ENCODE peak calls at places on chromosomes 5 and 9, in five cellular contexts. W is HCT116, B is GM23248, D is PC-3, Z is neural progenitor cell. U is an unnamed sample.

GRCh38 chr5:67120032-67120431 is 76.6 kb downstream of the CD180 start:
- DNase-seq in W (no peak), D (no peak), Z (no peak), B (no peak), U (no peak)

GRCh38 chr9:123541441-123541840 is 185.4 kb downstream of the CRB2 start:
- DNase-seq in D (no peak), W (no peak), Z (no peak), B (peak), U (no peak)

GRCh38 chr9:12680341-12680740 is 12.8 kb upstream of the TYRP1 start:
- DNase-seq in W (no peak), B (peak), Z (no peak), D (peak), U (no peak)

GRCh38 chr9:37422289-37423104 is at the start of gene GRHPR:
- DNase-seq in Z (peak), B (peak), D (peak), W (peak), U (peak)

GRCh38 chr5:68171101-68171558 is 44.4 kb upstream of the PIK3R1 start:
- DNase-seq in B (peak), Z (peak), D (no peak), W (no peak), U (peak)

GRCh38 chr5:74889523-74890105 is 23.4 kb upstream of the FAM169A start:
- DNase-seq in Z (no peak), W (no peak), B (no peak), D (no peak), U (no peak)

GRCh38 chr5:66129184-66129583 is 14.9 kb upstream of the SREK1 start:
- DNase-seq in D (no peak), Z (no peak), W (no peak), B (no peak), U (no peak)

GRCh38 chr9:135563039-135563476 is 1.5 kb downstream of the PAEP start:
- DNase-seq in W (no peak), Z (no peak), D (no peak), B (no peak), U (no peak)

GRCh38 chr9:36137392-36138004 is 965 bp downstream of the GLIPR2 start:
- DNase-seq in B (peak), Z (peak), W (no peak), D (peak), U (no peak)

GRCh38 chr9:124657526-124657925 is 113.6 kb downstream of the NR6A1 start:
- DNase-seq in Z (no peak), B (no peak), D (no peak), W (no peak), U (no peak)

GRCh38 chr5:65481171-65481575 is 547 bp downstream of the ADAMTS6 start:
- DNase-seq in D (no peak), Z (peak), W (no peak), B (peak), U (peak)

GRCh38 chr9:5897851-5898250 is 7.2 kb downstream of the MLANA start:
- DNase-seq in B (no peak), D (no peak), W (no peak), Z (no peak), U (no peak)

GRCh38 chr9:135134253-135135028 is 47.0 kb downstream of the OLFM1 start:
- DNase-seq in W (no peak), Z (no peak), D (no peak), B (no peak), U (no peak)

GRCh38 chr5:39331993-39332392 is 32.3 kb downstream of the C9 start:
- DNase-seq in B (peak), W (no peak), D (no peak), Z (no peak), U (no peak)

GRCh38 chr5:14028188-14028587 is 83.7 kb upstream of the DNAH5 start:
- DNase-seq in W (no peak), Z (no peak), D (no peak), B (no peak), U (no peak)

GRCh38 chr9:121902483-121903135 is 190.5 kb downstream of the TTLL11 start:
- DNase-seq in B (peak), Z (no peak), W (no peak), D (no peak), U (no peak)

GRCh38 chr9:81363916-81364480 is 325.3 kb downstream of the TLE1 start:
- DNase-seq in D (no peak), Z (no peak), B (no peak), W (no peak), U (no peak)

GRCh38 chr9:90900130-90900529 is 98.5 kb downstream of the SYK start:
- DNase-seq in Z (peak), B (peak), D (no peak), W (no peak), U (no peak)

GRCh38 chr5:154764967-154765366 is 9.8 kb downstream of the LARP1 start:
- DNase-seq in D (no peak), B (no peak), Z (no peak), W (no peak), U (no peak)

GRCh38 chr5:79932510-79933504 is 58.3 kb downstream of the MTX3 start:
- DNase-seq in Z (no peak), W (no peak), B (peak), D (no peak), U (no peak)

GRCh38 chr9:125747765-125748510 is 765 bp downstream of the PBX3 start:
- DNase-seq in W (no peak), D (peak), Z (peak), B (peak), U (peak)

GRCh38 chr5:145056805-145057204 is 778.3 kb downstream of the PRELID2 start:
- DNase-seq in W (no peak), D (peak), B (peak), Z (no peak), U (no peak)
- H3K4me2 ChIP-seq in W (no peak), D (no peak), B (no peak), Z (no peak), U (no peak)

DNA sequence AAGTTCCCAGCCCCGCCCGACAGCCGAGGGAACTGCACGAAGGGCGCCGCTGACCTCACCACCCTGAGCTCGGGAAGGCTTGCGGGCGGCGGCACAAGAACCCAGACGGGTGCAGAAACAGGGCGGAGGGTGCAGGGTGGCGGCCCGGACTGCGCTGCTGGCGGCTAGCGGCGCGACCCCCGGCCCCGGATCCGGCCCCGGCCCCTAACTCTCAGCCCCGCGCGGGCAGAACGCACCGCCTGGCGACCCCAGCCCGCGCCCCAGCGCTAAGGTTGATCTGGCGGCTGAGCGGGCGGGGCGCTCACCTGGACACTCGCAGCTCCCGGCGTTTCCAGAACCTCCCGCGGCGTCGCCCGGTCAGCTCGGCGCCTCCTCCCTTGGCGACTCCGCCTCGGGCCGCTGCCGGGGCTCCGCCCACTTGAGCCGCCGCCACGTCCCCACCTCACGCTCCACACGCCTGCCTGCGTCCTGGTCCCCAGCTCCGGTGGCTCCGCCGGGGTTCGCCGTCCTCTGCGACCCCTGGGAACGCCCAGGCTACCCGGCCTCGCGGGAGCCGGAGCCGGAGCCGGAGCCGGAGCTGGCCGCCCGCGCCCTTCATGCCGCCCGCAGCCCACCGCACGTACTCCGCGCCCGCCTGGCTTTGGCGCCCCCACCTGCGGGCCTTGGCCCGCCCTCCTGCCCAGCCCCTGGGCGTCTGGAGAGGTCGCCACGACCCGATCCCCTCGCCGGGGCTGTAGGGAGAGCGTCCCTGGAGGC is at the start of gene P4HA2:
- DNase-seq in B (peak), D (peak), W (peak), Z (peak), U (peak)
- TF ChIP-seq EZH2phosphoT487 in B (no peak), D (no peak), W (no peak), Z (no peak), U (no peak)

GRCh38 chr5:173532689-173533250 is 83.7 kb downstream of the BOD1 start:
- DNase-seq in W (no peak), Z (no peak), B (no peak), D (no peak), U (no peak)

GRCh38 chr5:173531863-173532262 is 84.6 kb downstream of the BOD1 start:
- DNase-seq in W (no peak), Z (no peak), B (no peak), D (no peak), U (no peak)

GRCh38 chr5:173527671-173528070 is 88.8 kb downstream of the BOD1 start:
- DNase-seq in D (no peak), Z (no peak), W (no peak), B (no peak), U (no peak)

GRCh38 chr5:173530547-173530946 is 85.9 kb downstream of the BOD1 start:
- DNase-seq in Z (peak), D (peak), B (no peak), W (peak), U (no peak)

GRCh38 chr5:173529861-173530260 is 86.6 kb downstream of the BOD1 start:
- DNase-seq in D (no peak), B (no peak), Z (no peak), W (no peak), U (no peak)
- TF ChIP-seq EZH2 in D (no peak), B (no peak), Z (no peak), W (no peak), U (no peak)

GRCh38 chr5:175448276-175448675 is 4.3 kb upstream of the DRD1 start:
- DNase-seq in D (no peak), B (no peak), Z (peak), W (no peak), U (no peak)

GRCh38 chr5:175444060-175444904 is at the start of gene DRD1:
- DNase-seq in Z (peak), W (no peak), D (peak), B (peak), U (peak)

GRCh38 chr5:175447571-175447970 is 3.6 kb upstream of the DRD1 start:
- DNase-seq in W (no peak), Z (peak), D (no peak), B (no peak), U (no peak)

GRCh38 chr5:175443514-175444059 is 395 bp downstream of the DRD1 start:
- DNase-seq in B (peak), D (no peak), W (no peak), Z (peak), U (no peak)

DNA sequence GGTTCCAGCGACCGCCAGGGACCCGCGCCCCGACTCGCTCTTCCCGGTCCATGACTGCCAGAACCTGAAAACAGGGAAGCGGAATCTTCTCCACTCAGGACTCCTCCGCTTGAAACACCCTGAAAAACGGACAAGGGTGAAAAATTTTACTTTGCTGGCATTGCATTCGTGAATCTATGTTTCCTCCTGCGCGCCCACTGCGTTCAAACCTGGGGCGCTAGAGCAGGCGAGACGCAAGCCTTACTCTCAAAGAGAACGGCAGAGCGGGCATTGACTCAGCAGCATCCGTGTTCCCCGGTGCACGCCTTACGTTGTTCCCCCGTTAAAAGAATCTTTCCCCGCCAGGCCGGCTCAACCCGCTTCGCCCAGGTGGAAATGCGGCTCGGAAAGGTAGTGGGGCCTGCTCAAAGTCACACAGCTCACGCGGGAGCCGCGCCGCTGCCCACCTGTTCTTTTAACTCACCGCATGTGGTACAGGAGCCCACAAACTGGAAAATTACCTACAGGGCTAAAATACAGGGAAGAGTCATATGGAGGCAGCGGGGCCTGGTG is 999 bp upstream of the DRD1 start:
- DNase-seq in D (no peak), W (no peak), B (no peak), Z (no peak), U (no peak)
- H3K4me2 ChIP-seq in D (peak), W (peak), B (no peak), Z (peak), U (peak)

DNA sequence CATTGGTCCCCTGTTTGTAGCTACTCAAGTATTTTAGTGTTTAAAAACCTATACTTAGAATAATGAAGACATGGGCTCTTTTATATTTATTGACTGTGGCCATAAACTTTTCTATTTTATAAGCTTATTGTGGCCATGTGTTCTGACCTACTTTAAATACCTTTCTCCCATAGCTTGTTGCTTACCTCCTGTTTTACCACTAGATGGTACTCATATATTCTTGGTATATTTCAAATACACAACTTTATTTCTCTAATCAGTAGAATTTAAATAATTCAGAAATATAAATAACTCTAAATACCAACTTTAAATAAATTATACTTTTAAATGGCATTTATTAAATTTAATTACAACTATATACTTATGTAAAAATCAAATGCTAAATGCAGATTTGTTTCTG is 498.0 kb downstream of the PRDM9 start:
- DNase-seq in W (no peak), B (peak), D (peak), Z (no peak), U (no peak)
- TF ChIP-seq EZH2phosphoT487 in W (no peak), B (no peak), D (no peak), Z (no peak), U (no peak)

GRCh38 chr5:174418809-174419522 is 305.4 kb upstream of the MSX2 start:
- DNase-seq in Z (peak), W (peak), D (no peak), B (peak), U (peak)
- TF ChIP-seq EZH2 in Z (no peak), W (no peak), D (no peak), B (no peak), U (no peak)

U was measured in hepatocyte.